ENCODE peak calls at places on chromosomes 6 and 20, in ten cellular contexts. E, N, H, O, M, B, I, K, X and P are unnamed samples.

GRCh38 chr6:167581637-167582036 is 245.1 kb upstream of the AFDN start:
- DNase-seq in E (no peak), N (no peak), H (no peak), O (no peak), M (peak; percentile 30), B (no peak), I (no peak), K (no peak), X (no peak), P (no peak)

GRCh38 chr6:13216236-13216933 is 112.0 kb downstream of the TBC1D7 start:
- DNase-seq in E (no peak), N (no peak), H (no peak), O (no peak), M (no peak), B (no peak), I (no peak), K (no peak), X (no peak), P (no peak)

GRCh38 chr6:79570802-79571367 is 33.7 kb upstream of the LCA5 start:
- DNase-seq in E (peak; percentile 38), N (no peak), H (no peak), O (peak; percentile 48), M (no peak), B (no peak), I (no peak), K (no peak), X (no peak), P (no peak)

GRCh38 chr6:71291991-71292390 is 3.4 kb downstream of the OGFRL1 start:
- DNase-seq in E (no peak), N (no peak), H (no peak), O (peak; percentile 7), M (no peak), B (no peak), I (no peak), K (no peak), X (no peak), P (no peak)

GRCh38 chr6:68760941-68761676 is 126.0 kb downstream of the ADGRB3 start:
- DNase-seq in E (no peak), N (no peak), H (no peak), O (no peak), M (no peak), B (no peak), I (no peak), K (no peak), X (no peak), P (no peak)

GRCh38 chr20:22944062-22944461 is 91.0 kb upstream of the SSTR4 start:
- DNase-seq in E (no peak), N (no peak), H (no peak), O (no peak), M (no peak), B (no peak), I (no peak), K (no peak), X (no peak), P (no peak)

GRCh38 chr6:21005816-21006553 is 471.7 kb downstream of the CDKAL1 start:
- DNase-seq in E (peak; percentile 77), N (no peak), H (no peak), O (peak; percentile 94), M (no peak), B (no peak), I (no peak), K (no peak), X (no peak), P (no peak)

GRCh38 chr20:34907616-34908469 is 31.4 kb downstream of the ACSS2 start:
- DNase-seq in E (peak; percentile 74), N (peak; percentile 59), H (peak; percentile 80), O (peak; percentile 92), M (no peak), B (no peak), I (peak; percentile 68), K (no peak), X (no peak), P (peak; percentile 54)

GRCh38 chr6:72425003-72425681 is 196.7 kb upstream of the KCNQ5 start:
- DNase-seq in E (no peak), N (no peak), H (no peak), O (peak; percentile 93), M (no peak), B (no peak), I (no peak), K (no peak), X (no peak), P (no peak)

GRCh38 chr6:52420668-52421358 is 671 bp downstream of the EFHC1 start:
- DNase-seq in E (peak; percentile 67), N (peak; percentile 18), H (no peak), O (peak; percentile 33), M (peak; percentile 66), B (no peak), I (peak; percentile 20), K (no peak), X (no peak), P (peak; percentile 41)

GRCh38 chr20:47150403-47151152 is 205.9 kb downstream of the ZMYND8 start:
- DNase-seq in E (peak; percentile 79), N (peak; percentile 65), H (peak; percentile 71), O (peak; percentile 73), M (peak; percentile 59), B (peak; percentile 53), I (peak; percentile 66), K (no peak), X (peak; percentile 58), P (no peak)

GRCh38 chr6:39166189-39166917 is 51.4 kb upstream of the SAYSD1 start:
- DNase-seq in E (peak; percentile 68), N (peak; percentile 79), H (peak; percentile 85), O (peak; percentile 37), M (peak; percentile 77), B (peak; percentile 63), I (peak; percentile 84), K (no peak), X (peak; percentile 42), P (peak; percentile 85)

GRCh38 chr6:40427196-40427595 is 160.0 kb downstream of the LRFN2 start:
- DNase-seq in E (no peak), N (peak; percentile 39), H (no peak), O (no peak), M (no peak), B (no peak), I (no peak), K (no peak), X (no peak), P (no peak)

GRCh38 chr20:53837126-53837826 is 233.1 kb downstream of the BCAS1 start:
- DNase-seq in E (no peak), N (no peak), H (no peak), O (no peak), M (no peak), B (no peak), I (peak; percentile 83), K (no peak), X (no peak), P (no peak)

GRCh38 chr6:4577406-4577805 is 198.8 kb upstream of the CDYL start:
- DNase-seq in E (peak; percentile 60), N (peak; percentile 55), H (no peak), O (peak; percentile 99), M (no peak), B (no peak), I (no peak), K (no peak), X (no peak), P (no peak)

GRCh38 chr6:81752084-81752968 is at the start of gene TENT5A:
- DNase-seq in E (peak; percentile 79), N (peak; percentile 96), H (peak; percentile 95), O (peak; percentile 88), M (peak; percentile 98), B (peak; percentile 91), I (peak; percentile 95), K (peak; percentile 42), X (peak; percentile 93), P (peak; percentile 96)
- TF ChIP-seq POLR2A in E (peak; percentile 29), N (peak; percentile 97), H (peak; percentile 81), O (no peak), M (peak; percentile 93), B (peak; percentile 89), I (peak; percentile 96), K (no peak), X (peak; percentile 60), P (peak; percentile 85)

GRCh38 chr6:81736428-81736827 is 16.1 kb downstream of the TENT5A start:
- DNase-seq in E (no peak), N (no peak), H (no peak), O (no peak), M (no peak), B (no peak), I (no peak), K (no peak), X (no peak), P (no peak)
- H3K27ac ChIP-seq in E (no peak overlapping the region), N (no peak overlapping the region), H (no peak overlapping the region), O (no peak overlapping the region), M (no peak overlapping the region), B (no peak overlapping the region), I (no peak overlapping the region), K (no peak overlapping the region), X (no peak overlapping the region), P (no peak overlapping the region)

GRCh38 chr6:31339210-31339609 is 17.8 kb downstream of the HLA-B start:
- DNase-seq in E (no peak), N (no peak), H (no peak), O (no peak), M (no peak), B (no peak), I (no peak), K (no peak), X (no peak), P (no peak)
- TF ChIP-seq POLR2A in E (no peak), N (no peak), H (no peak), O (no peak), M (no peak), B (no peak), I (no peak), K (no peak), X (no peak), P (no peak)

GRCh38 chr20:63961664-63962425 is 5.6 kb upstream of the UCKL1 start:
- DNase-seq in E (no peak), N (no peak), H (no peak), O (no peak), M (peak; percentile 56), B (no peak), I (no peak), K (no peak), X (no peak), P (no peak)

GRCh38 chr20:63963348-63963741 is 6.4 kb downstream of the ZNF512B start:
- DNase-seq in E (no peak), N (no peak), H (no peak), O (no peak), M (peak; percentile 58), B (no peak), I (no peak), K (no peak), X (no peak), P (peak; percentile 30)

GRCh38 chr20:63962426-63963347 is 6.5 kb upstream of the UCKL1 start:
- DNase-seq in E (no peak), N (no peak), H (no peak), O (no peak), M (no peak), B (no peak), I (no peak), K (no peak), X (no peak), P (peak; percentile 23)

GRCh38 chr20:63964412-63964811 is 5.3 kb downstream of the ZNF512B start:
- DNase-seq in E (no peak), N (no peak), H (peak; percentile 26), O (no peak), M (peak; percentile 62), B (no peak), I (no peak), K (no peak), X (no peak), P (peak; percentile 14)

GRCh38 chr20:63963784-63964301 is 5.9 kb downstream of the ZNF512B start:
- DNase-seq in E (no peak), N (no peak), H (no peak), O (no peak), M (peak; percentile 58), B (no peak), I (no peak), K (no peak), X (no peak), P (peak; percentile 12)
- H3K27ac ChIP-seq in E (no peak overlapping the region), N (no peak overlapping the region), H (no peak overlapping the region), O (no peak overlapping the region), M (no peak overlapping the region), B (no peak overlapping the region), I (no peak overlapping the region), K (no peak overlapping the region), X (no peak overlapping the region), P (no peak overlapping the region)

GRCh38 chr6:28251648-28252506 is at the start of gene ZKSCAN4:
- DNase-seq in E (peak; percentile 90), N (peak; percentile 78), H (peak; percentile 84), O (peak; percentile 92), M (peak; percentile 82), B (peak; percentile 25), I (peak; percentile 87), K (no peak), X (peak; percentile 79), P (peak; percentile 78)
- TF ChIP-seq POLR2A in E (no peak), N (no peak), H (no peak), O (no peak), M (no peak), B (no peak), I (no peak), K (no peak), X (no peak), P (no peak)